ENCODE peak calls at places on chromosomes 12 and 14, in five cellular contexts. N, G, Y, C and L are unnamed samples.

GRCh38 chr14:28671425-28671824 is 95.2 kb upstream of the FOXG1 start:
- DNase-seq in Y (no peak), C (no peak), N (no peak), G (no peak), L (no peak)

GRCh38 chr14:70171719-70172118 is 17.0 kb downstream of the SLC8A3 start:
- DNase-seq in G (no peak), Y (no peak), C (no peak), N (no peak), L (peak; percentile 76)

GRCh38 chr12:72790273-72790672 is 518.1 kb downstream of the TRHDE start:
- DNase-seq in Y (no peak), G (no peak), C (no peak), N (no peak), L (no peak)

GRCh38 chr14:69895109-69895508 is 15.9 kb downstream of the SMOC1 start:
- DNase-seq in G (no peak), N (no peak), Y (no peak), C (no peak), L (no peak)

GRCh38 chr14:61510736-61511557 is 184.4 kb upstream of the HIF1A start:
- DNase-seq in C (no peak), N (no peak), G (no peak), Y (no peak), L (no peak)

GRCh38 chr12:53287741-53288216 is 7.6 kb upstream of the PFDN5 start:
- DNase-seq in G (peak; percentile 80), C (peak; percentile 32), Y (peak; percentile 73), N (peak; percentile 81), L (peak; percentile 47)

GRCh38 chr12:94570161-94570560 is 80.2 kb downstream of the TMCC3 start:
- DNase-seq in Y (no peak), N (no peak), C (no peak), G (no peak), L (no peak)

GRCh38 chr12:6272300-6273208 is 37.9 kb upstream of the PLEKHG6 start:
- DNase-seq in Y (no peak), C (no peak), G (no peak), N (no peak), L (no peak)

GRCh38 chr12:105820407-105821140 is 318.2 kb downstream of the NUAK1 start:
- DNase-seq in C (no peak), Y (no peak), N (no peak), G (no peak), L (peak; percentile 79)

GRCh38 chr12:39178837-39179236 is 264.1 kb downstream of the KIF21A start:
- DNase-seq in C (no peak), G (no peak), N (no peak), Y (no peak), L (no peak)

GRCh38 chr14:52253503-52253902 is 14.0 kb upstream of the PTGDR start:
- DNase-seq in G (no peak), Y (no peak), C (no peak), N (no peak), L (no peak)

GRCh38 chr14:32710351-32711102 is 228.2 kb upstream of the NPAS3 start:
- DNase-seq in C (no peak), G (no peak), N (no peak), Y (no peak), L (no peak)

GRCh38 chr12:79673334-79673733 is 17.4 kb downstream of the PAWR start:
- DNase-seq in C (no peak), G (no peak), Y (no peak), N (no peak), L (no peak)

GRCh38 chr12:66587912-66588311 is 91.0 kb downstream of the GRIP1 start:
- DNase-seq in C (no peak), G (no peak), Y (no peak), N (no peak), L (no peak)

GRCh38 chr14:24289649-24290283 is 9.8 kb downstream of the DHRS1 start:
- DNase-seq in G (no peak), N (no peak), C (peak; percentile 51), Y (no peak), L (no peak)

GRCh38 chr14:74618078-74618952 is 6.3 kb upstream of the LTBP2 start:
- DNase-seq in N (no peak), C (no peak), G (peak; percentile 54), Y (no peak), L (peak; percentile 88)

GRCh38 chr12:120795441-120796178 is 70.0 kb downstream of the ACADS start:
- DNase-seq in C (no peak), G (peak; percentile 32), Y (no peak), N (no peak), L (no peak)

GRCh38 chr12:6195665-6196535 is 4.3 kb upstream of the CD9 start:
- DNase-seq in N (peak; percentile 99), G (peak; percentile 84), C (peak; percentile 71), Y (peak; percentile 89), L (peak; percentile 46)

GRCh38 chr12:89067436-89067835 is 284.9 kb downstream of the DUSP6 start:
- DNase-seq in N (no peak), G (no peak), C (no peak), Y (no peak), L (no peak)

GRCh38 chr12:125140918-125141573 is 75.8 kb downstream of the AACS start:
- DNase-seq in N (no peak), G (no peak), C (no peak), Y (no peak), L (no peak)

GRCh38 chr12:26699237-26699636 is 133.8 kb downstream of the ITPR2 start:
- DNase-seq in Y (no peak), N (no peak), C (no peak), G (no peak), L (no peak)

GRCh38 chr12:1882405-1882804 is 36.0 kb downstream of the CACNA2D4 start:
- DNase-seq in N (peak; percentile 19), C (no peak), G (no peak), Y (no peak), L (no peak)

GRCh38 chr14:75041613-75042012 is 9.7 kb downstream of the MLH3 start:
- DNase-seq in Y (no peak), G (no peak), C (no peak), N (no peak), L (no peak)

GRCh38 chr12:28824849-28825248 is 324.2 kb upstream of the FAR2 start:
- DNase-seq in C (no peak), G (no peak), N (no peak), Y (no peak), L (no peak)

GRCh38 chr14:61953602-61954001 is 191.4 kb downstream of the SNAPC1 start:
- DNase-seq in G (no peak), Y (no peak), C (no peak), N (no peak), L (no peak)

GRCh38 chr12:481422-481821 is 21.7 kb downstream of the B4GALNT3 start:
- DNase-seq in Y (peak; percentile 86), C (no peak), G (no peak), N (no peak), L (peak; percentile 69)

GRCh38 chr12:77152623-77153193 is 87.3 kb upstream of the E2F7 start:
- DNase-seq in Y (peak; percentile 52), N (no peak), C (no peak), G (peak; percentile 9), L (no peak)

GRCh38 chr14:64026600-64026999 is 173.8 kb downstream of the SYNE2 start:
- DNase-seq in C (no peak), Y (no peak), N (no peak), G (no peak), L (no peak)

GRCh38 chr14:102882233-102882906 is 40.1 kb upstream of the AMN start:
- DNase-seq in N (no peak), C (no peak), Y (no peak), G (no peak), L (no peak)